ENCODE peak calls at places on chromosomes 1 and 21, in nine cellular contexts. X is left lung, B is cardiac fibroblast, F is left ventricle myocardium inferior, L is thoracic aorta, A is heart left ventricle, P is breast epithelium, E is transverse colon, D is heart right ventricle. C is an unnamed sample.

GRCh38 chr1:145887631-145888030 is 2.0 kb upstream of the ANKRD35 start:
- DNase-seq in X (no peak), B (no peak), F (no peak), L (no peak), A (no peak), P (no peak), E (no peak), D (no peak), C (no peak)

GRCh38 chr1:163074004-163074403 is 4.8 kb downstream of the RGS4 start:
- DNase-seq in X (no peak), B (peak), F (no peak), L (no peak), A (no peak), P (no peak), E (no peak), D (no peak), C (no peak)

GRCh38 chr1:232421143-232421796 is 208.7 kb downstream of the SIPA1L2 start:
- DNase-seq in X (no peak), B (no peak), F (no peak), L (no peak), A (no peak), P (no peak), E (no peak), D (no peak), C (no peak)

GRCh38 chr1:63770381-63770780 is 3.4 kb upstream of the ROR1 start:
- DNase-seq in X (no peak), B (no peak), F (no peak), L (no peak), A (no peak), P (no peak), E (no peak), D (no peak), C (no peak)

GRCh38 chr1:61233121-61233659 is 150.8 kb downstream of the NFIA start:
- DNase-seq in X (no peak), B (no peak), F (no peak), L (no peak), A (no peak), P (no peak), E (no peak), D (no peak), C (no peak)

GRCh38 chr1:65068202-65069011 is 79.6 kb upstream of the AK4 start:
- DNase-seq in X (no peak), B (peak), F (no peak), L (no peak), A (no peak), P (no peak), E (peak), D (no peak), C (peak)

GRCh38 chr1:67367370-67368345 is 60.0 kb downstream of the IL12RB2 start:
- DNase-seq in X (no peak), B (peak), F (peak), L (no peak), A (peak), P (no peak), E (peak), D (peak), C (peak)

GRCh38 chr1:58762806-58763205 is 21.0 kb downstream of the JUN start:
- DNase-seq in X (no peak), B (peak), F (no peak), L (no peak), A (no peak), P (no peak), E (no peak), D (no peak), C (peak)

GRCh38 chr1:66489146-66489545 is 44.8 kb upstream of the SGIP1 start:
- DNase-seq in X (no peak), B (no peak), F (no peak), L (no peak), A (no peak), P (no peak), E (no peak), D (no peak), C (peak)

GRCh38 chr1:229557214-229557850 is 1.2 kb downstream of the ABCB10 start:
- DNase-seq in X (no peak), B (peak), F (no peak), L (no peak), A (no peak), P (no peak), E (no peak), D (no peak), C (peak)

GRCh38 chr1:16173447-16174260 is 17.8 kb upstream of the EPHA2 start:
- DNase-seq in X (peak), B (peak), F (no peak), L (no peak), A (no peak), P (peak), E (peak), D (no peak), C (peak)

GRCh38 chr1:55204997-55205396 is 10.2 kb downstream of the USP24 start:
- DNase-seq in X (no peak), B (peak), F (no peak), L (no peak), A (no peak), P (no peak), E (no peak), D (no peak), C (no peak)

GRCh38 chr21:42941696-42942085 is 16.3 kb upstream of the ERVH48-1 start:
- DNase-seq in X (no peak), B (no peak), F (no peak), L (no peak), A (no peak), P (no peak), E (no peak), D (no peak), C (no peak)

GRCh38 chr1:99808391-99809115 is 41.6 kb upstream of the AGL start:
- DNase-seq in X (no peak), B (peak), F (no peak), L (no peak), A (no peak), P (no peak), E (peak), D (peak), C (peak)

GRCh38 chr1:232459087-232459486 is 170.8 kb downstream of the SIPA1L2 start:
- DNase-seq in X (no peak), B (no peak), F (no peak), L (no peak), A (no peak), P (no peak), E (no peak), D (no peak), C (no peak)

GRCh38 chr1:46525253-46525983 is 26.0 kb downstream of the KNCN start:
- DNase-seq in X (peak), B (no peak), F (no peak), L (no peak), A (no peak), P (no peak), E (no peak), D (no peak), C (no peak)

DNA sequence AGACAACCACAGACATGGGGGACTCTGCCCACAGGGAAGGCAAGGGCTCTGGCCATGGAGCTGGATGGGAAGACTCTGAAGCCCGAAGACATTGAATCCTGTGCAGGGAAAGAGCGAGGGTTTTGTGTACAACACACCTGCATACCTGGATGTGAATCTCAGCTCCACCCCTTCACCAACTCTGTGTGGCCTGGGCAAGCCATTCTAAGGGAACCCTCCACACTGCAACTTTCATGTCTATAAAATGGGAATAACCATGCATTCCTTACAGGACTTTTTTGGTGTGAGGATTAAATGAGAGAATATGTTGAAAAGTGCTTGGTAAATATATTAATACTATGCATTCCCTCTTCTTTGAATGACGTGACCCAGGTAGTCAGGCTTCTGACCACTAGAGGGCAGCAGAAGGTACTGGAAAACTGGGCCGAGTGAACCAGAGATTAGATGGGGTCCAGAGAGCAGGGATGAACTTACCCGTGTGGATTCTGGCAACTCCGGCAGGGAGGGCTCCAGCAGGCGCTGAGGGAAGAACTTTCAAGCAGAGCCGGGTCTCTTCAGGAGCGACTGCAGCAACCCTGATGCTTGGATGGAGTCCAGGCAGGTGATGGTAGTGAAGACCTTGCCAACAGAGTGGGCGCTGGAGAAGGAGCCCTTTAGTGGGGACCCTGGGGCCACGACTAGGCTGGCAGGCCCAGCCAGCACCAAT is 908 bp upstream of the ELF3 start:
- DNase-seq in X (no peak), B (peak), F (peak), L (peak), A (peak), P (peak), E (peak), D (peak), C (peak)
- H3K4me3 ChIP-seq in X (no peak), B (no peak), F (no peak), L (no peak), A (no peak), P (peak), E (no peak), D (no peak), C (no peak)

GRCh38 chr1:110605901-110606783 is at the start of gene KCNA2:
- DNase-seq in X (peak), B (peak), F (peak), L (no peak), A (peak), P (no peak), E (peak), D (peak), C (no peak)
- TF ChIP-seq CTCF in X (no peak), B (no peak), F (no peak), L (no peak), A (no peak), P (no peak), E (no peak), D (no peak), C (no peak)

DNA sequence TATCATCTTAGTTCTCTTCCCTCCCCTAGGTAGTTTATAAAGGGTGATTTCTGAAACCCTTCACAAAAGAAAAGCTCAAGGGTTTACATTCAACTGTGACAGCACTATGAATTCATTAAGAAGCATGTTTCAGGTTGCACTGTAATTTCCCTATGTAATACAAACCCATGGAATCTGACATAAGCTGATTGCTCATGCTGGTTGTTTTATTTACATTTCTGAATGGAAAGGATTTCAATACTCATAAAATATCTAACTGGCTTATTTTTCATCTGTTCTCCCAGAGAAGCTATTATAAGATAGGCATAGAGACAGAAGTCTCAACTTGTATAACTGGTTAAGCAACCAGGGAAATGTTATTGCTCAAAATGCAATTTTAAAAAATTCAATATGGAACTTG is 20.5 kb downstream of the WNT2B start:
- DNase-seq in X (no peak), B (no peak), F (no peak), L (no peak), A (no peak), P (no peak), E (no peak), D (no peak), C (no peak)
- H3K4me3 ChIP-seq in X (no peak), B (no peak), F (no peak), L (no peak), A (no peak), P (no peak), E (no peak), D (no peak), C (no peak)

GRCh38 chr1:224592636-224593579 is 23.2 kb upstream of the CNIH3 start:
- DNase-seq in X (no peak), B (peak), F (no peak), L (no peak), A (no peak), P (peak), E (no peak), D (no peak), C (peak)

GRCh38 chr1:224589006-224589405 is 27.1 kb upstream of the CNIH3 start:
- DNase-seq in X (no peak), B (no peak), F (no peak), L (no peak), A (no peak), P (no peak), E (no peak), D (no peak), C (peak)

GRCh38 chr1:224591326-224591725 is 24.8 kb upstream of the CNIH3 start:
- DNase-seq in X (no peak), B (no peak), F (no peak), L (no peak), A (no peak), P (no peak), E (no peak), D (no peak), C (no peak)

GRCh38 chr1:224594360-224594759 is 21.8 kb upstream of the CNIH3 start:
- DNase-seq in X (no peak), B (no peak), F (no peak), L (no peak), A (no peak), P (no peak), E (no peak), D (no peak), C (no peak)
- TF ChIP-seq CTCF in X (no peak), B (no peak), F (no peak), L (no peak), A (no peak), P (no peak), E (no peak), D (no peak), C (no peak)

GRCh38 chr1:17791055-17791390 is 35.9 kb downstream of the ACTL8 start:
- DNase-seq in X (no peak), B (no peak), F (no peak), L (no peak), A (no peak), P (peak), E (no peak), D (no peak), C (no peak)

GRCh38 chr1:17790383-17791054 is 35.4 kb downstream of the ACTL8 start:
- DNase-seq in X (no peak), B (no peak), F (no peak), L (no peak), A (no peak), P (no peak), E (no peak), D (no peak), C (no peak)

GRCh38 chr1:17792421-17792820 is 37.3 kb downstream of the ACTL8 start:
- DNase-seq in X (no peak), B (no peak), F (no peak), L (no peak), A (no peak), P (no peak), E (no peak), D (no peak), C (no peak)

GRCh38 chr1:17789926-17790325 is 34.8 kb downstream of the ACTL8 start:
- DNase-seq in X (no peak), B (no peak), F (no peak), L (no peak), A (no peak), P (peak), E (no peak), D (no peak), C (no peak)

DNA sequence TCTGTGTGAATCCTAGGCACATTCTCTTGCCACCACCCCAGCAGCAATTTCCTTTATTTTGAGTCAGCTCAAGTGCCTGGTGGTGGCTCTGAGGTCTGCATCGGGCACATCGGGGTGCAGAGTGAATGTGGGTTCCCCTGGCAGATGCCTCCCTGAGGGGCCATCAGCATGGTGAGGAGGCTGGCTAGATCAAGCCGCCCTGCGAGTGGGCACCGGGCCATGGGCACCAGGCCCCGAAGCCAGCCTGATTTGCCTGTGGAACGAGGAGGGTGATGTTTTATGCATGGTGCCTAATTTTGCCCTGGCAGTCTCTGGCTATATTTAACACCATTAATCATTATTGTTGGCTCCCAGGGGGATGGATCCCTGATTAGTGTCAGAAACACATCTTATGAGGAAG is 36.3 kb downstream of the ACTL8 start:
- DNase-seq in X (no peak), B (no peak), F (no peak), L (no peak), A (no peak), P (peak), E (no peak), D (no peak), C (no peak)
- H3K4me3 ChIP-seq in X (no peak), B (no peak), F (no peak), L (no peak), A (no peak), P (no peak), E (no peak), D (no peak), C (no peak)

C was measured in fibroblast of pulmonary artery.